ENCODE peak calls at places on chromosomes 16 and 17, in five cellular contexts. G is IMR-90, K is kidney tubule cell, O is T-helper 2 cell, H is RPMI8226. I is an unnamed sample.
A peak's percentile ranks its signal among the peaks of the same experiment; 100 is the strongest.

GRCh38 chr16:84449156-84450140 is 55.0 kb downstream of the MEAK7 start:
- DNase-seq in G (no peak), K (no peak), O (no peak), H (no peak), I (no peak)

GRCh38 chr17:27326051-27326450 is 32.1 kb downstream of the WSB1 start:
- DNase-seq in G (no peak), K (no peak), O (no peak), H (no peak), I (no peak)

GRCh38 chr16:30844671-30845449 is 49.0 kb downstream of the BCL7C start:
- DNase-seq in G (peak; percentile 90), K (peak; percentile 90), O (peak; percentile 73), H (peak; percentile 94), I (peak; percentile 87)

GRCh38 chr17:58525239-58525638 is 10.8 kb upstream of the MTMR4 start:
- DNase-seq in G (peak; percentile 84), K (no peak), O (no peak), H (no peak), I (peak; percentile 79)

GRCh38 chr17:32590974-32591373 is 104.2 kb downstream of the CDK5R1 start:
- DNase-seq in G (no peak), K (no peak), O (no peak), H (no peak), I (no peak)

GRCh38 chr16:14400285-14400977 is 229.6 kb downstream of the PARN start:
- DNase-seq in G (no peak), K (no peak), O (no peak), H (no peak), I (no peak)

GRCh38 chr17:76529643-76530488 is 7.6 kb downstream of the CYGB start:
- DNase-seq in G (peak; percentile 70), K (no peak), O (no peak), H (peak; percentile 27), I (peak; percentile 22)

GRCh38 chr16:66914541-66914940 is 4.1 kb downstream of the CDH16 start:
- DNase-seq in G (no peak), K (no peak), O (no peak), H (no peak), I (no peak)

GRCh38 chr17:46854515-46854914 is 3.1 kb downstream of the WNT9B start:
- DNase-seq in G (no peak), K (no peak), O (no peak), H (no peak), I (no peak)

GRCh38 chr16:81457326-81458133 is 12.9 kb downstream of the CMIP start:
- DNase-seq in G (peak; percentile 76), K (peak; percentile 70), O (no peak), H (no peak), I (peak; percentile 74)